ENCODE peak calls at places on chromosomes 7 and 10, in eight cellular contexts. K is heart right ventricle; M is upper lobe of right lung; D is gastrocnemius medialis; G is cardiac muscle cell; F is neural progenitor cell; J is CD4-positive, CD25-positive, alpha-beta regulatory T cell; Q is right lobe of liver. X is an unnamed sample. For H3K36me3, the result is how much of the 10 kb centered on the place peaks cover.

GRCh38 chr7:24500599-24501451 is 72.4 kb upstream of the PALS2 start:
- DNase-seq in K (no peak), M (no peak), D (no peak), G (no peak), F (peak), J (no peak), Q (no peak), X (no peak)

GRCh38 chr7:50733552-50733951 is 49.1 kb downstream of the GRB10 start:
- DNase-seq in K (no peak), M (no peak), D (no peak), G (no peak), F (no peak), J (no peak), Q (no peak), X (no peak)

GRCh38 chr10:62817120-62817762 is 1.1 kb upstream of the EGR2 start:
- DNase-seq in K (peak), M (peak), D (peak), G (peak), F (peak), J (no peak), Q (peak), X (peak)

GRCh38 chr10:16386855-16387254 is 50.0 kb upstream of the PTER start:
- DNase-seq in K (no peak), M (no peak), D (no peak), G (no peak), F (peak), J (no peak), Q (no peak), X (no peak)

GRCh38 chr7:151245360-151246160 is 2.9 kb downstream of the SMARCD3 start:
- DNase-seq in K (no peak), M (peak), D (peak), G (peak), F (peak), J (peak), Q (no peak), X (peak)

GRCh38 chr7:156778201-156778600 is 114.8 kb downstream of the LMBR1 start:
- DNase-seq in K (no peak), M (no peak), D (no peak), G (no peak), F (no peak), J (no peak), Q (no peak), X (no peak)

GRCh38 chr10:13294156-13294555 is 5.7 kb downstream of the PHYH start:
- DNase-seq in K (no peak), M (no peak), D (no peak), G (no peak), F (peak), J (no peak), Q (no peak), X (no peak)

GRCh38 chr7:46554688-46555422 is 633.8 kb upstream of the IGFBP3 start:
- DNase-seq in K (no peak), M (no peak), D (no peak), G (no peak), F (no peak), J (no peak), Q (no peak), X (no peak)

GRCh38 chr10:97718659-97719142 is 5.2 kb downstream of the MARVELD1 start:
- DNase-seq in K (no peak), M (peak), D (peak), G (no peak), F (peak), J (no peak), Q (peak), X (no peak)

GRCh38 chr10:28842321-28842720 is 165.0 kb downstream of the BAMBI start:
- DNase-seq in K (no peak), M (no peak), D (no peak), G (no peak), F (no peak), J (no peak), Q (no peak), X (no peak)

GRCh38 chr7:34013421-34013820 is 108.1 kb downstream of the BMPER start:
- DNase-seq in K (no peak), M (no peak), D (no peak), G (no peak), F (no peak), J (no peak), Q (no peak), X (no peak)

GRCh38 chr10:88792656-88793055 is 9.9 kb upstream of the LIPM start:
- DNase-seq in K (peak), M (peak), D (peak), G (no peak), F (no peak), J (no peak), Q (peak), X (peak)

GRCh38 chr10:86373251-86373650 is 6.7 kb upstream of the GRID1 start:
- DNase-seq in K (no peak), M (no peak), D (no peak), G (no peak), F (no peak), J (no peak), Q (no peak), X (no peak)

GRCh38 chr7:110766874-110767273 is 324.1 kb upstream of the LRRN3 start:
- DNase-seq in K (no peak), M (no peak), D (no peak), G (no peak), F (no peak), J (no peak), Q (no peak), X (no peak)

GRCh38 chr10:68121862-68122261 is 12.6 kb downstream of the MYPN start:
- DNase-seq in K (no peak), M (no peak), D (peak), G (no peak), F (no peak), J (no peak), Q (no peak), X (no peak)

GRCh38 chr10:112307631-112308502 is 24.7 kb downstream of the TECTB start:
- DNase-seq in K (no peak), M (peak), D (peak), G (peak), F (peak), J (peak), Q (peak), X (peak)

GRCh38 chr7:13414181-13414580 is 575.3 kb downstream of the ETV1 start:
- DNase-seq in K (no peak), M (no peak), D (no peak), G (no peak), F (no peak), J (no peak), Q (no peak), X (no peak)

GRCh38 chr10:87767253-87767652 is 50.8 kb downstream of the ATAD1 start:
- DNase-seq in K (no peak), M (no peak), D (no peak), G (no peak), F (no peak), J (no peak), Q (no peak), X (no peak)

GRCh38 chr10:125878957-125879835 is 1.9 kb downstream of the DHX32 start:
- DNase-seq in K (no peak), M (no peak), D (no peak), G (no peak), F (no peak), J (no peak), Q (no peak), X (no peak)

GRCh38 chr10:119502214-119502613 is 40.3 kb downstream of the RGS10 start:
- DNase-seq in K (no peak), M (no peak), D (no peak), G (no peak), F (no peak), J (peak), Q (no peak), X (no peak)

GRCh38 chr10:133162910-133163856 is 3.2 kb downstream of the KNDC1 start:
- DNase-seq in K (no peak), M (no peak), D (no peak), G (no peak), F (no peak), J (no peak), Q (no peak), X (no peak)

GRCh38 chr7:100040575-100040974 is 9.0 kb upstream of the ZSCAN21 start:
- DNase-seq in K (no peak), M (no peak), D (no peak), G (no peak), F (no peak), J (no peak), Q (no peak), X (no peak)

GRCh38 chr7:100604976-100605911 is 3.1 kb downstream of the PCOLCE start:
- DNase-seq in K (peak), M (peak), D (no peak), G (peak), F (peak), J (peak), Q (peak), X (no peak)

GRCh38 chr10:21260060-21260792 is 265.3 kb downstream of the SKIDA1 start:
- DNase-seq in K (no peak), M (no peak), D (no peak), G (no peak), F (no peak), J (no peak), Q (no peak), X (peak)

GRCh38 chr10:122637371-122637770 is 62.3 kb downstream of the C10orf120 start:
- DNase-seq in K (peak), M (peak), D (no peak), G (peak), F (no peak), J (no peak), Q (no peak), X (no peak)

DNA sequence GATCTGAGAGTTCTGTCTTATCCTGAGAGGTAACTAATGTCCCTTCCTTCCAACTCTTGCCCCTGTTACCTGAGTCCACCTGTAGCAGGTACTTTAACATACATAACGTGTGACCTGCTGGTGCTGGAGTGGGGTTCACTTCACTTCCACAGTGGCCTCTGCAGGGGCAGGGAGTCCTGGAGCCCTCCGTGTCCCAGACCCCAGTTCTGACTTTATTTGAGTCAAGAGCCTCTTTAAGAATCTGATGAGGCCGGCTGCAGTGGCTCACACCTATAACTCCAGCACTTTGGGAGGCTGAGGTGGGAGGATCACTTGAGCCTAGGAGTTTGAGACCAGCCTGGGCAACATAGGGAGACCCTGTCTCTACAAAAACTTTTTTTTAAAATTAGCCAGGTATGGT is 117.0 kb upstream of the RET start:
- DNase-seq in K (no peak), M (no peak), D (no peak), G (no peak), F (no peak), J (no peak), Q (peak), X (no peak)
- H3K36me3 ChIP-seq in K (under half), M (under half), D (under half), G (under half), F (under half), J (under half), Q (under half), X (under half)

GRCh38 chr7:28957822-28958234 is 302 bp downstream of the TRIL start:
- DNase-seq in K (no peak), M (no peak), D (no peak), G (peak), F (peak), J (no peak), Q (peak), X (no peak)
- H3K4me3 ChIP-seq in K (peak), M (peak), D (peak), G (peak), F (peak), J (no peak), Q (peak), X (peak)

GRCh38 chr10:127227027-127227426 is 30.6 kb upstream of the INSYN2A start:
- DNase-seq in K (no peak), M (no peak), D (no peak), G (no peak), F (no peak), J (no peak), Q (no peak), X (no peak)

GRCh38 chr10:127227663-127228062 is 31.3 kb upstream of the INSYN2A start:
- DNase-seq in K (no peak), M (no peak), D (no peak), G (no peak), F (no peak), J (no peak), Q (no peak), X (no peak)

DNA sequence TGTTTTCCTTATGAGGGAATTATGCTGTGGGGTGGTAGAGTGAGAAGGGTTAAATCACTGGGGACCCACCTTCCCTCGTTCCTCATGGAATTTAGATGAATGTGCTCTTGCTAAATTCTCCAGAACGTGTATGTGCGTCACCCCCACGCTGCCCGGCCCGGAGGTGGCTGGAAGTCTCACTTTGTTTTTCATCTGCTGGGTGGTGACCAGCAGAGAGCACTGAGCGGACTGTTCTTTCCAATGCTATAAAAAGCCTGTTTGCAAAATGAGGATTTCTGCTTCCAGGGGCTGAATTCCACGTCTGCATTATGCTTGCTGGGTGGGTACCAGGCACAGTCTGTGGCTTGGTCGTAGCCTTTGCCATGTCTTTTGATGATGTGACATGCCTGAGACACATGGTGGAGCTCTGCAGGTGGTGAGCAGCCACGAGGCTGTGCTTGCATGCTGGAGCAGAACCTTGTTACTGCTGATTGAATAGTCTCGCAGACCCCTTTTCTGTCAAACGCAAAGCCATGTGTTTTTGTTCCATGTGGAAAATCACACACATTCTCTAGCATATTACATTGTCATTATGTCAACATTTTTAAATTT is 31.9 kb upstream of the INSYN2A start:
- DNase-seq in K (no peak), M (no peak), D (peak), G (no peak), F (peak), J (no peak), Q (no peak), X (peak)
- H3K27ac ChIP-seq in K (no peak), M (no peak), D (no peak), G (no peak), F (no peak), J (no peak), Q (peak), X (peak)

DNA sequence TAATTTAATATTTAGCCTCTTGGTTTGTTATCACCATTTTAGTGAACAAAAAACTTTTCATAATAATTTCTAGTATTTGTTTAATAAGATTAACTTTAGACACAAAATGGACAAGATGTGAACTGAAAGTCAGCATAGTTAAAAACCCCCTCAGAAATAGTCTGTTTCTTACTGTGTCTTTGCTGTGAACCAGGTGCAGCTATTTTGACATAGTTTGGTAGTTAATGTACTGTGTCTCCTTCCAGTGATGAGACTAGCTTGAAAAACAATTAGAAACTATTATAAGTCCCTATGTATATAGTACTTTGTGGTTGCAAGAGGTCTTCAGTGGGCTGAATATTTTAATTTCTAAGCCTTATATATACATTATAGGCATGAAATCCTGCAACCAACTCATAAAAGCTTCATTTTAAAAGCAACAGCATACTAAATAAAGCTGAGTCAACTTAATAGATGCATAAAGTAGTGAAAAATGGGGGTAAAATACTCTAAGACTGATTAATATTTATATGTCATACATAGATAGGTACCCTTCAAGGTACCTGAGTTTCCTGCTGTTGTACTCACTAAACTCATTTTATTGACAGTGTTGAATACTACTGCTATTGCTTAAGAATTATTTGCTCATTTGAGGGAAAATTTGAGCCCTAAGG is 19.2 kb downstream of the DMTF1 start:
- DNase-seq in K (no peak), M (no peak), D (no peak), G (no peak), F (no peak), J (no peak), Q (no peak), X (no peak)
- H3K36me3 ChIP-seq in K (half or more), M (half or more), D (under half), G (half or more), F (half or more), J (half or more), Q (half or more), X (under half)

GRCh38 chr7:55018361-55019328 is at the start of gene EGFR:
- DNase-seq in K (peak), M (peak), D (peak), G (peak), F (peak), J (no peak), Q (peak), X (peak)
- H3K4me3 ChIP-seq in K (peak), M (peak), D (peak), G (peak), F (peak), J (no peak), Q (peak), X (peak)

DNA sequence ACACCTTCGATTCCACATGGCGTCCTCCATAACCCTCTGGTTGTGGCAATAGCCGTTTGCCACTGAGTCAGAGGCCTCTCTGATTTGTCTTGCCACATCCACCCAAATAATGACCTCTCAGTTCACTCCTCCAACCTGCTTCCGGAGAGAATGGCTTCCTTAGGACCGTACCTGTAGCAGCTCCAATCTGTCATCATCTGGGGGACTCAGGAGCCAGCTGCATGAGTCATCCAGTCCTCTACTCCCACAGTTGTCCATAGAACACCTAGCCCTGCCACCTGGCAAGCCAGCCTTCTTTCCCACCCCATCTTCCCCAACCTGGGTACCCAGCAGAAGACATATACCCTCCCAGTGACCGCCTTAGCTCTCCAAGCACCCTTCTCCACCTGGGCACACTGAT is 64.4 kb upstream of the MXI1 start:
- DNase-seq in K (no peak), M (no peak), D (no peak), G (no peak), F (no peak), J (no peak), Q (no peak), X (no peak)
- H3K27ac ChIP-seq in K (no peak), M (no peak), D (no peak), G (no peak), F (no peak), J (no peak), Q (no peak), X (no peak)

GRCh38 chr7:1479287-1479686 is 20.0 kb upstream of the MICALL2 start:
- DNase-seq in K (no peak), M (no peak), D (no peak), G (no peak), F (no peak), J (no peak), Q (no peak), X (no peak)
- H3K36me3 ChIP-seq in K (half or more), M (half or more), D (under half), G (under half), F (under half), J (under half), Q (under half), X (under half)

DNA sequence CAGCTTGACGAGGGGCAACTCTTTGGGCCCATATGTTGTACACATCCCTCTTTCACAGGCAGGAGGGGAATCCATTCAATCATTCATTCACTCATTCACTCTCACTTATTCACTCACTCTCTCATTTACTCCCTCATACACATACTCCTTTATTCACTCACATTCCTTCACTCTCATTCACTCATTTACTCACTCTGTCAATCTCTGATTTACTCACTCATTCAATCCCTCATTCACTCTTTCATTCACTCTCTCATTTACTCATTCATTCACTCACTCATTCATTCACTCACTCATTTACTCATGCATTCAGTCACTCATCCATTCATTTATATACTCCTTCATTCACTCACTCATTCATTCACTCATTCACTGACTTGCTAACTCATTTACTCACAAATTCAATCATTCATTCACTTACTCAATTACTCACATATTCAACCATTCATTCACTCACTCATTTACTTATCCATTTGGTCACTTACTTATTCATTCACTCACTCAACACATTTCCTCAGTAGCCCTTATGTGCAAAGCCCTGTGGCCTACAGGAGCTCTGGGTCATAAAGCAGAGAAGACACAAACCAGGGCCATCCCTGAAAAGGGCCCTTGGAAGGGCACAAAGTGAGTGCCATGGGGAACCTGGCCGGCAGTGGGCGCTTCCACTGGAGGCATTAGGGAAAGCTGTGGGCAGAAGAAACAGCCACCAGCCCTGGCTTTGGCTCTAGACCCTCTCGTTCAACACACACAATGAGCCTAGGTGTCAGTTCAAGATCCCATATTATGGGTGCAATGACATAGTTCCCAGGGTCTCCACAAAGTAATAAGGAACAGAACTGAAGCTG is 26.0 kb downstream of the HIP1 start:
- DNase-seq in K (no peak), M (no peak), D (no peak), G (no peak), F (no peak), J (no peak), Q (no peak), X (no peak)
- H3K4me3 ChIP-seq in K (no peak), M (no peak), D (no peak), G (no peak), F (no peak), J (no peak), Q (no peak), X (no peak)

GRCh38 chr10:69405221-69405620 is 11.5 kb downstream of the TACR2 start:
- DNase-seq in K (no peak), M (no peak), D (no peak), G (no peak), F (no peak), J (no peak), Q (no peak), X (no peak)
- H3K27ac ChIP-seq in K (peak), M (no peak), D (peak), G (no peak), F (no peak), J (no peak), Q (no peak), X (peak)

GRCh38 chr7:107922891-107923290 is 31.9 kb downstream of the DLD start:
- DNase-seq in K (no peak), M (no peak), D (no peak), G (no peak), F (no peak), J (no peak), Q (no peak), X (no peak)
- H3K36me3 ChIP-seq in K (half or more), M (half or more), D (under half), G (under half), F (under half), J (under half), Q (under half), X (under half)

X was measured in testis.